ENCODE peak calls at places on chromosomes 13 and 19, in four cellular contexts. Z is HepG2, A is GM12878, M is H1. T is an unnamed sample.

GRCh38 chr19:55460670-55461258 is 678 bp downstream of the ISOC2 start:
- DNase-seq in Z (peak; percentile 84), A (no peak), M (peak; percentile 92), T (peak; percentile 88)

GRCh38 chr19:50496189-50497029 is 14.6 kb downstream of the JOSD2 start:
- DNase-seq in Z (peak; percentile 67), M (no peak), A (no peak), T (no peak)

GRCh38 chr13:89401209-89401810 is 1730.1 kb downstream of the SLITRK5 start:
- DNase-seq in Z (no peak), A (no peak), M (no peak), T (no peak)

GRCh38 chr13:43356566-43356965 is 333.2 kb downstream of the DNAJC15 start:
- DNase-seq in M (no peak), A (no peak), Z (no peak), T (no peak)

GRCh38 chr19:10320602-10321416 is 5.0 kb upstream of the FDX2 start:
- DNase-seq in Z (no peak), A (no peak), M (no peak), T (no peak)

GRCh38 chr19:19948800-19949199 is 48.1 kb downstream of the ZNF93 start:
- DNase-seq in A (no peak), M (no peak), Z (no peak), T (no peak)

GRCh38 chr13:25423831-25424230 is 52.1 kb downstream of the ATP8A2 start:
- DNase-seq in M (peak; percentile 20), A (no peak), Z (no peak), T (no peak)

GRCh38 chr19:40612831-40613668 is 11.9 kb downstream of the LTBP4 start:
- DNase-seq in Z (no peak), A (no peak), M (peak; percentile 99), T (peak; percentile 94)

GRCh38 chr19:44573647-44574046 is 39.7 kb upstream of the IGSF23 start:
- DNase-seq in A (no peak), M (no peak), Z (no peak), T (peak; percentile 51)

GRCh38 chr19:42989851-42990250 is 36.4 kb downstream of the PSG11 start:
- DNase-seq in A (no peak), Z (no peak), M (no peak), T (no peak)

GRCh38 chr13:49063526-49063925 is 87.8 kb downstream of the FNDC3A start:
- DNase-seq in Z (no peak), M (no peak), A (no peak), T (no peak)

GRCh38 chr13:28568286-28568685 is 73.4 kb upstream of the FLT1 start:
- DNase-seq in M (no peak), Z (no peak), A (no peak), T (peak; percentile 17)

GRCh38 chr13:114146629-114147028 is 14.2 kb upstream of the RASA3 start:
- DNase-seq in A (no peak), Z (no peak), M (peak; percentile 56), T (no peak)

GRCh38 chr19:51242881-51243280 is 8.0 kb upstream of the SIGLECL1 start:
- DNase-seq in M (no peak), A (no peak), Z (no peak), T (no peak)

GRCh38 chr19:4976412-4977298 is 7.7 kb downstream of the KDM4B start:
- DNase-seq in A (no peak), Z (peak; percentile 53), M (peak; percentile 70), T (peak; percentile 34)

GRCh38 chr13:111533900-111534645 is 213.6 kb downstream of the TEX29 start:
- DNase-seq in Z (no peak), M (no peak), A (no peak), T (no peak)

GRCh38 chr19:48509467-48510194 is 2.0 kb downstream of the LMTK3 start:
- DNase-seq in Z (no peak), M (no peak), A (no peak), T (peak; percentile 47)

GRCh38 chr13:49082653-49083536 is 107.2 kb downstream of the FNDC3A start:
- DNase-seq in A (peak; percentile 48), Z (no peak), M (no peak), T (no peak)

GRCh38 chr19:40960062-40960685 is 30.9 kb upstream of the CYP2B6 start:
- DNase-seq in M (no peak), Z (no peak), A (no peak), T (no peak)

GRCh38 chr13:111007209-111007608 is 92.3 kb upstream of the ANKRD10 start:
- DNase-seq in A (no peak), Z (no peak), M (no peak), T (no peak)

GRCh38 chr13:27177852-27178251 is 6.2 kb upstream of the USP12 start:
- DNase-seq in A (no peak), Z (no peak), M (peak; percentile 56), T (peak; percentile 17)

GRCh38 chr13:85652536-85652935 is 146.7 kb downstream of the SLITRK6 start:
- DNase-seq in A (no peak), M (no peak), Z (no peak), T (no peak)

GRCh38 chr13:85653681-85654080 is 145.5 kb downstream of the SLITRK6 start:
- DNase-seq in A (no peak), Z (no peak), M (no peak), T (no peak)

GRCh38 chr13:85651440-85651839 is 147.8 kb downstream of the SLITRK6 start:
- DNase-seq in Z (no peak), M (no peak), A (no peak), T (no peak)

GRCh38 chr13:85654227-85654626 is 145.0 kb downstream of the SLITRK6 start:
- DNase-seq in M (no peak), A (no peak), Z (no peak), T (no peak)

DNA sequence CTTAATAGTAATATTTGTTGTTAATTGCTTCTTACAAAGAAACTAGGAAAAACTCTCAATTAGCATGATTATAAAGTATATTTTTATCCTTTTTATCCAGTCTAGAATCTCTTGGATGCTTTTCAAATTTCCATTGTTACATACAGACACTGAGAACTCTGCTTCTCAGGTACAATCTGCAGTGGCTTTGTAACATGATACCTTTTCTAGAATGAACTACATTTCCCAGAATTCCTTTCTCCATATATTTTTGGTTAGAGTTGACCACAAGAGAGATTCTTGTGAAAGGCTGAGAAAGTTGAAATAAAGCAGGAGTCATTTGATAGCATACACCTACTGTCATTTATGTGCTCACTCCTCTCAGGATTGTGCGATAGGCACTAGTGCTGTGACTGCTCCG is 148.6 kb downstream of the SLITRK6 start:
- DNase-seq in A (no peak), M (no peak), Z (no peak), T (no peak)
- TF ChIP-seq CHD2 in A (no peak), M (no peak), Z (no peak), T (no peak)

GRCh38 chr13:97116754-97117153 is 105.4 kb upstream of the MBNL2 start:
- DNase-seq in M (no peak), Z (no peak), A (no peak), T (no peak)
- TF ChIP-seq CREB1 in M (no peak), Z (no peak), A (no peak), T (no peak)

DNA sequence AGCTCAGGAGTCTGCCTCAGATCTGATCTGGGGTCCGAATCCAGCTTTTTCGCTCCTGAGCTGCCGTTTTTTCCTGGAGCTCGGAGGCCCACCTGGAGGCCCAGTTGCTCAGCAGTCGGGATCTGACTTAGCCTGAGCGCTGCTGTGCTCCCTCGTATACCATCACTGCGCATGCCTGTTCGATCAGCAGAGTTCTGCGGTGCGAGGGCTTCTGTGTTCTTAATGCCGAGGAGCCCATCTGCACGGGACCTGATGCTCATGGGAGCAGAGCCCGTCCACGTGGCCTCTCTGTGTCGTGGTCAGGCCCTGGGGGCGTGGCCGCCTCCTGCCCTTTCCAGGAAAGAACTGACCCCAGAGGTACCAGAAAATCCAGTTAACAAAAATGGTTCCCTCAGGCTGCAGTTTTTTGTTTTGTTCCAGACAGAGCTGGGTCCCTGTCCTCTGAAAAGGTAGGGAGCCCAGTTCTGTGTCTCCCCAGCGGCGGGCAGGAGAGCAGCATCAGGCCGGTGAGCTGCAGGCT is 57.4 kb downstream of the MCF2L start:
- DNase-seq in M (no peak), Z (no peak), A (no peak), T (no peak)
- TF ChIP-seq CHD2 in M (no peak), Z (no peak), A (no peak), T (no peak)

GRCh38 chr19:32098953-32099352 is 246.5 kb upstream of the ZNF507 start:
- DNase-seq in M (no peak), A (no peak), Z (no peak), T (no peak)

GRCh38 chr19:32101206-32101605 is 244.2 kb upstream of the ZNF507 start:
- DNase-seq in A (no peak), M (no peak), Z (no peak), T (no peak)

GRCh38 chr19:32104465-32105235 is 240.8 kb upstream of the ZNF507 start:
- DNase-seq in A (no peak), Z (no peak), M (peak; percentile 37), T (no peak)
- TF ChIP-seq CREB1 in A (no peak), Z (no peak), M (no peak), T (no peak)

GRCh38 chr13:20525601-20526544 is at the start of gene CRYL1:
- DNase-seq in A (peak; percentile 40), Z (peak; percentile 31), M (peak; percentile 56), T (peak; percentile 88)
- TF ChIP-seq CHD2 in A (no peak), Z (no peak), M (no peak), T (no peak)

GRCh38 chr19:3403489-3404323 is 37.3 kb downstream of the NFIC start:
- DNase-seq in M (no peak), Z (peak; percentile 48), A (no peak), T (no peak)

GRCh38 chr19:3402631-3403443 is 36.5 kb downstream of the NFIC start:
- DNase-seq in A (no peak), M (no peak), Z (no peak), T (no peak)

GRCh38 chr19:3405261-3405653 is 38.9 kb downstream of the NFIC start:
- DNase-seq in Z (no peak), M (no peak), A (no peak), T (no peak)

GRCh38 chr19:3406571-3407111 is 40.3 kb downstream of the NFIC start:
- DNase-seq in A (no peak), Z (no peak), M (no peak), T (no peak)

GRCh38 chr19:3404324-3405260 is 38.2 kb downstream of the NFIC start:
- DNase-seq in A (no peak), M (no peak), Z (no peak), T (no peak)
- TF ChIP-seq CREB1 in A (no peak), M (peak; percentile 25), Z (no peak), T (no peak)